ENCODE peak calls at places on chromosomes 13 and 19, in ten cellular contexts. W, Y, D, F, T, R, U, E, G and K are unnamed samples.

GRCh38 chr13:93227280-93227905 is 786 bp downstream of the GPC6 start:
- DNase-seq in T (peak), W (peak), F (peak), G (peak), Y (no peak), U (no peak), D (no peak), R (peak), E (no peak), K (peak)

GRCh38 chr19:13796301-13797057 is 1.2 kb downstream of the ZSWIM4 start:
- DNase-seq in Y (no peak), R (peak), F (no peak), U (no peak), E (no peak), D (no peak), T (peak), G (no peak), W (no peak), K (no peak)

GRCh38 chr19:51398096-51398704 is 7.8 kb upstream of the C19orf84 start:
- DNase-seq in E (no peak), W (no peak), U (no peak), G (no peak), R (peak), F (no peak), Y (no peak), T (peak), D (no peak), K (peak)

GRCh38 chr19:3494051-3494450 is 6.4 kb downstream of the DOHH start:
- DNase-seq in E (no peak), W (no peak), U (no peak), R (peak), G (no peak), F (peak), T (peak), D (peak), Y (no peak), K (no peak)

GRCh38 chr19:54391589-54392061 is 23.6 kb upstream of the TTYH1 start:
- DNase-seq in Y (no peak), D (no peak), T (no peak), F (no peak), U (no peak), E (no peak), W (no peak), G (no peak), R (peak), K (no peak)

GRCh38 chr19:1856698-1857603 is 6.4 kb downstream of the KLF16 start:
- DNase-seq in W (no peak), T (peak), D (no peak), Y (no peak), E (no peak), U (peak), R (peak), G (no peak), F (no peak), K (no peak)

GRCh38 chr13:23518231-23518630 is 52.0 kb upstream of the TNFRSF19 start:
- DNase-seq in R (no peak), Y (no peak), D (no peak), G (no peak), E (no peak), F (no peak), U (no peak), T (no peak), W (no peak), K (no peak)

GRCh38 chr19:11513946-11514345 is 8.3 kb upstream of the ZNF653 start:
- DNase-seq in G (no peak), F (no peak), D (no peak), U (no peak), W (no peak), E (no peak), Y (no peak), T (no peak), R (no peak), K (no peak)

GRCh38 chr19:12838182-12838890 is at the start of gene MAST1:
- DNase-seq in G (peak), E (no peak), U (peak), D (peak), R (peak), Y (no peak), W (peak), T (peak), F (peak), K (peak)

GRCh38 chr19:18715416-18715815 is 31.9 kb downstream of the CRTC1 start:
- DNase-seq in D (no peak), R (no peak), G (no peak), E (no peak), W (no peak), U (no peak), T (no peak), F (no peak), Y (no peak), K (no peak)

GRCh38 chr13:113005076-113005865 is 36.3 kb downstream of the MCF2L start:
- DNase-seq in R (no peak), W (peak), G (no peak), Y (no peak), D (no peak), U (no peak), T (no peak), F (no peak), E (no peak), K (no peak)

GRCh38 chr13:30807392-30807791 is 72.0 kb downstream of the ALOX5AP start:
- DNase-seq in G (no peak), F (no peak), T (no peak), U (no peak), Y (no peak), E (no peak), W (no peak), R (no peak), D (no peak), K (no peak)

GRCh38 chr13:48859168-48860105 is 116.3 kb upstream of the FNDC3A start:
- DNase-seq in U (no peak), D (no peak), F (no peak), E (no peak), T (no peak), R (no peak), Y (no peak), W (no peak), G (no peak), K (no peak)

GRCh38 chr13:44694842-44695241 is 118.7 kb upstream of the TSC22D1 start:
- DNase-seq in G (no peak), F (no peak), T (no peak), U (no peak), D (no peak), E (no peak), Y (no peak), R (no peak), W (no peak), K (no peak)

GRCh38 chr19:39188960-39189359 is 7.8 kb upstream of the NCCRP1 start:
- DNase-seq in T (no peak), G (no peak), D (no peak), U (no peak), F (no peak), W (no peak), E (no peak), Y (no peak), R (no peak), K (no peak)

GRCh38 chr13:38301236-38301635 is 48.4 kb upstream of the UFM1 start:
- DNase-seq in F (no peak), E (no peak), D (no peak), U (no peak), G (no peak), R (no peak), W (no peak), Y (no peak), T (no peak), K (no peak)

GRCh38 chr13:108827637-108828036 is 198.2 kb downstream of the MYO16 start:
- DNase-seq in R (no peak), Y (no peak), U (no peak), W (no peak), G (no peak), D (no peak), F (no peak), T (no peak), E (no peak), K (no peak)

GRCh38 chr19:28532765-28533341 is 680.1 kb downstream of the UQCRFS1 start:
- DNase-seq in F (no peak), E (no peak), R (no peak), W (no peak), D (no peak), U (no peak), Y (no peak), T (no peak), G (no peak), K (no peak)

GRCh38 chr19:48514123-48514458 is 2.5 kb upstream of the LMTK3 start:
- DNase-seq in T (no peak), D (no peak), W (no peak), U (no peak), R (no peak), G (no peak), F (no peak), E (no peak), Y (no peak), K (no peak)

GRCh38 chr19:41690801-41691065 is 2.7 kb upstream of the CEACAM7 start:
- DNase-seq in T (no peak), U (no peak), G (no peak), R (no peak), F (no peak), W (no peak), E (no peak), D (no peak), Y (no peak), K (no peak)

GRCh38 chr13:113088691-113089020 is 16.9 kb upstream of the F7 start:
- DNase-seq in R (no peak), U (no peak), F (no peak), D (no peak), W (no peak), Y (no peak), E (no peak), G (no peak), T (no peak), K (no peak)

GRCh38 chr13:79423801-79424642 is 18.0 kb upstream of the RBM26 start:
- DNase-seq in U (no peak), F (no peak), R (peak), G (peak), T (peak), Y (no peak), D (peak), E (no peak), W (peak), K (peak)

GRCh38 chr19:46296722-46297431 is at the start of gene HIF3A:
- DNase-seq in U (no peak), E (no peak), D (no peak), R (peak), T (peak), Y (no peak), G (peak), F (peak), W (no peak), K (peak)

GRCh38 chr13:97017322-97017721 is 23.0 kb upstream of the OXGR1 start:
- DNase-seq in D (no peak), R (no peak), E (no peak), G (no peak), U (no peak), F (no peak), W (no peak), Y (no peak), T (no peak), K (no peak)

GRCh38 chr19:58439576-58440554 is at the start of gene ZNF132:
- DNase-seq in Y (peak), D (peak), U (peak), R (peak), E (peak), T (peak), W (peak), F (peak), G (peak), K (peak)

GRCh38 chr13:32174366-32174765 is 140.8 kb downstream of the ZAR1L start:
- DNase-seq in R (no peak), D (no peak), T (no peak), E (no peak), F (no peak), U (no peak), W (no peak), G (no peak), Y (no peak), K (no peak)

GRCh38 chr13:62360609-62361008 is 945.0 kb upstream of the PCDH20 start:
- DNase-seq in Y (no peak), E (no peak), R (no peak), U (no peak), F (no peak), T (no peak), G (peak), D (no peak), W (peak), K (peak)

GRCh38 chr19:15035795-15036311 is 13.4 kb upstream of the CASP14 start:
- DNase-seq in W (no peak), F (no peak), T (no peak), D (no peak), E (no peak), R (no peak), U (no peak), G (no peak), Y (no peak), K (no peak)

GRCh38 chr19:5083547-5083965 is 114.6 kb downstream of the KDM4B start:
- DNase-seq in G (no peak), F (no peak), U (no peak), R (peak), Y (no peak), E (no peak), T (no peak), W (no peak), D (no peak), K (no peak)

GRCh38 chr13:72004975-72005374 is 138.0 kb upstream of the DACH1 start:
- DNase-seq in D (no peak), U (no peak), W (no peak), E (no peak), G (no peak), Y (no peak), F (no peak), T (peak), R (peak), K (no peak)

GRCh38 chr13:42039946-42040729 is 8.3 kb upstream of the DGKH start:
- DNase-seq in T (peak), G (no peak), R (peak), Y (peak), F (peak), W (peak), D (peak), U (peak), E (peak), K (peak)

GRCh38 chr19:16027528-16027927 is 48.8 kb upstream of the TPM4 start:
- DNase-seq in G (no peak), T (no peak), R (no peak), W (no peak), D (no peak), U (no peak), Y (no peak), F (no peak), E (no peak), K (no peak)

GRCh38 chr13:111323950-111324651 is 3.7 kb downstream of the TEX29 start:
- DNase-seq in W (no peak), R (no peak), U (no peak), D (no peak), Y (no peak), T (no peak), E (no peak), G (no peak), F (no peak), K (no peak)

GRCh38 chr13:34078334-34078999 is 260.5 kb downstream of the RFC3 start:
- DNase-seq in R (no peak), D (no peak), Y (no peak), T (no peak), U (no peak), E (no peak), F (no peak), W (no peak), G (no peak), K (no peak)

GRCh38 chr13:66835040-66835628 is 395.0 kb downstream of the PCDH9 start:
- DNase-seq in E (no peak), D (no peak), T (no peak), W (peak), F (peak), R (peak), Y (no peak), U (no peak), G (peak), K (no peak)

GRCh38 chr19:5292843-5293606 is 47.6 kb downstream of the PTPRS start:
- DNase-seq in Y (peak), U (no peak), E (no peak), T (peak), F (peak), R (peak), W (no peak), G (no peak), D (peak), K (peak)

GRCh38 chr19:40797166-40797962 is 1.6 kb upstream of the EGLN2 start:
- DNase-seq in T (no peak), Y (no peak), E (no peak), G (no peak), D (no peak), R (no peak), F (no peak), W (no peak), U (no peak), K (no peak)

GRCh38 chr13:75202981-75203380 is 279.0 kb downstream of the TBC1D4 start:
- DNase-seq in R (no peak), Y (no peak), E (no peak), U (no peak), W (no peak), D (no peak), T (no peak), F (no peak), G (no peak), K (no peak)

GRCh38 chr19:55109527-55110291 is 7.7 kb downstream of the PPP1R12C start:
- DNase-seq in R (no peak), D (no peak), F (no peak), G (no peak), Y (no peak), T (no peak), W (no peak), E (no peak), U (no peak), K (no peak)

GRCh38 chr19:7699422-7700127 is 2.4 kb downstream of the FCER2 start:
- DNase-seq in U (no peak), F (no peak), W (no peak), Y (peak), E (no peak), T (no peak), D (no peak), G (no peak), R (no peak), K (no peak)